ENCODE peak calls at places on chromosomes 11 and 22, in five cellular contexts. M is ACHN; J is colonic mucosa; I is CD4-positive, alpha-beta T cell; G is mucosa of descending colon. X is an unnamed sample.

GRCh38 chr11:100719809-100720221 is 32.7 kb downstream of the ARHGAP42 start:
- DNase-seq in M (peak; percentile 76), J (peak; percentile 28), I (no peak), G (peak; percentile 36), X (no peak)

GRCh38 chr11:61745796-61746653 is 6.4 kb upstream of the MYRF start:
- DNase-seq in M (no peak), J (no peak), I (no peak), G (no peak), X (no peak)

GRCh38 chr22:48321986-48322545 is 1505.6 kb downstream of the BRD1 start:
- DNase-seq in M (no peak), J (no peak), I (no peak), G (no peak), X (no peak)

GRCh38 chr22:22408731-22409696 is 99.5 kb downstream of the ZNF280B start:
- DNase-seq in M (peak; percentile 29), J (no peak), I (no peak), G (no peak), X (no peak)

GRCh38 chr11:126432065-126432461 is 76.6 kb downstream of the ST3GAL4 start:
- DNase-seq in M (no peak), J (no peak), I (no peak), G (no peak), X (no peak)

GRCh38 chr22:45844949-45845613 is 131.9 kb downstream of the WNT7B start:
- DNase-seq in M (no peak), J (no peak), I (no peak), G (no peak), X (no peak)

GRCh38 chr11:93017821-93018690 is 48.6 kb downstream of the MTNR1B start:
- DNase-seq in M (no peak), J (no peak), I (no peak), G (no peak), X (no peak)

GRCh38 chr22:36281726-36282077 is 28.8 kb downstream of the APOL1 start:
- DNase-seq in M (no peak), J (no peak), I (no peak), G (no peak), X (no peak)

GRCh38 chr11:12993626-12994025 is 15.5 kb upstream of the RASSF10 start:
- DNase-seq in M (no peak), J (no peak), I (no peak), G (no peak), X (no peak)

GRCh38 chr11:7165911-7166310 is 77.1 kb downstream of the RBMXL2 start:
- DNase-seq in M (no peak), J (no peak), I (no peak), G (no peak), X (no peak)

GRCh38 chr11:1762537-1763302 is 1.0 kb downstream of the CTSD start:
- DNase-seq in M (peak; percentile 38), J (peak; percentile 92), I (no peak), G (peak; percentile 91), X (peak; percentile 64)

GRCh38 chr11:81270686-81271085 is 1463.0 kb downstream of the FAM181B start:
- DNase-seq in M (no peak), J (no peak), I (no peak), G (no peak), X (no peak)

GRCh38 chr11:66981976-66982578 is 7.0 kb downstream of the C11orf86 start:
- DNase-seq in M (peak; percentile 89), J (peak; percentile 97), I (no peak), G (peak; percentile 97), X (peak; percentile 90)

GRCh38 chr11:1573847-1574255 is 1.8 kb upstream of the DUSP8 start:
- DNase-seq in M (no peak), J (no peak), I (no peak), G (peak; percentile 82), X (peak; percentile 45)

GRCh38 chr11:126464796-126465195 is 109.3 kb downstream of the ST3GAL4 start:
- DNase-seq in M (no peak), J (no peak), I (no peak), G (no peak), X (no peak)

GRCh38 chr11:33197915-33198727 is 36.8 kb upstream of the CSTF3 start:
- DNase-seq in M (no peak), J (no peak), I (no peak), G (no peak), X (no peak)

GRCh38 chr11:3156661-3157311 is 8.3 kb downstream of the OSBPL5 start:
- DNase-seq in M (no peak), J (no peak), I (no peak), G (no peak), X (peak; percentile 27)

GRCh38 chr11:1749787-1750351 is 526 bp downstream of the IFITM10 start:
- DNase-seq in M (peak; percentile 65), J (no peak), I (no peak), G (no peak), X (no peak)

GRCh38 chr22:37599161-37599560 is 9.5 kb upstream of the GGA1 start:
- DNase-seq in M (no peak), J (peak; percentile 94), I (no peak), G (peak; percentile 94), X (no peak)

GRCh38 chr11:113446938-113447337 is 28.3 kb downstream of the DRD2 start:
- DNase-seq in M (no peak), J (no peak), I (no peak), G (no peak), X (no peak)

GRCh38 chr22:16960884-16961249 is 47.2 kb downstream of the GAB4 start:
- DNase-seq in M (no peak), J (no peak), I (no peak), G (no peak), X (no peak)

GRCh38 chr11:23988381-23989006 is 508.4 kb upstream of the LUZP2 start:
- DNase-seq in M (no peak), J (no peak), I (no peak), G (no peak), X (no peak)

GRCh38 chr11:118634435-118635236 is 27.2 kb downstream of the PHLDB1 start:
- DNase-seq in M (no peak), J (peak; percentile 87), I (no peak), G (peak; percentile 85), X (peak; percentile 91)

GRCh38 chr22:38218661-38219331 is 17.0 kb downstream of the MAFF start:
- DNase-seq in M (peak; percentile 91), J (peak; percentile 85), I (peak; percentile 11), G (peak; percentile 81), X (peak; percentile 81)

GRCh38 chr11:25970726-25971508 is 361.0 kb upstream of the ANO3 start:
- DNase-seq in M (peak; percentile 9), J (no peak), I (no peak), G (no peak), X (no peak)

GRCh38 chr11:35584321-35584720 is 33.9 kb upstream of the FJX1 start:
- DNase-seq in M (no peak), J (no peak), I (no peak), G (no peak), X (no peak)

GRCh38 chr11:32107647-32108046 is 16.8 kb downstream of the RCN1 start:
- DNase-seq in M (no peak), J (no peak), I (no peak), G (no peak), X (no peak)

GRCh38 chr11:119583585-119583984 is 145.4 kb downstream of the NECTIN1 start:
- DNase-seq in M (no peak), J (no peak), I (no peak), G (no peak), X (no peak)

GRCh38 chr11:134244593-134244992 is 8.6 kb downstream of the THYN1 start:
- DNase-seq in M (peak; percentile 28), J (no peak), I (no peak), G (no peak), X (no peak)

GRCh38 chr11:62889126-62889483 is 8.4 kb downstream of the SLC3A2 start:
- DNase-seq in M (no peak), J (no peak), I (no peak), G (no peak), X (no peak)

GRCh38 chr11:1197886-1198765 is 24.7 kb upstream of the MUC5B start:
- DNase-seq in M (no peak), J (no peak), I (no peak), G (no peak), X (peak; percentile 21)

GRCh38 chr11:104333977-104334376 is 170.0 kb upstream of the PDGFD start:
- DNase-seq in M (peak; percentile 11), J (no peak), I (no peak), G (peak; percentile 6), X (no peak)

GRCh38 chr22:48941903-48942625 is 885.6 kb downstream of the BRD1 start:
- DNase-seq in M (no peak), J (no peak), I (no peak), G (no peak), X (no peak)

X was measured in left ventricle myocardium superior.